ENCODE peak calls at places on chromosomes 12 and 14, in six cellular contexts. One of them, this sample, is unnamed.

GRCh38 chr12:38384816-38385491 is 68.4 kb downstream of the ALG10B start:
- DNase-seq in stimulated activated CD4-positive, alpha-beta T cell treated with anti-CD3 and anti-CD28 coated beads, Interleukin-4, amount 100 ng/mL, for 48 hours: no peak
- DNase-seq in COR-L47: no peak
- DNase-seq in Right ventricle myocardium superior: peak; percentile 20
- DNase-seq in NAMALWA: peak; percentile 8
- DNase-seq in T47D: peak; percentile 21
- DNase-seq in this sample: no peak

GRCh38 chr12:25949343-25949742 is 9.1 kb upstream of the RASSF8 start:
- DNase-seq in stimulated activated CD4-positive, alpha-beta T cell treated with anti-CD3 and anti-CD28 coated beads, Interleukin-4, amount 100 ng/mL, for 48 hours: no peak
- DNase-seq in COR-L47: no peak
- DNase-seq in Right ventricle myocardium superior: no peak
- DNase-seq in NAMALWA: no peak
- DNase-seq in T47D: no peak
- DNase-seq in this sample: no peak

GRCh38 chr12:123264642-123265041 is 7.0 kb downstream of the CDK2AP1 start:
- DNase-seq in stimulated activated CD4-positive, alpha-beta T cell treated with anti-CD3 and anti-CD28 coated beads, Interleukin-4, amount 100 ng/mL, for 48 hours: no peak
- DNase-seq in COR-L47: no peak
- DNase-seq in Right ventricle myocardium superior: no peak
- DNase-seq in NAMALWA: peak; percentile 57
- DNase-seq in T47D: peak; percentile 31
- DNase-seq in this sample: peak; percentile 55

GRCh38 chr14:70881549-70882174 is 25.6 kb upstream of the PCNX1 start:
- DNase-seq in stimulated activated CD4-positive, alpha-beta T cell treated with anti-CD3 and anti-CD28 coated beads, Interleukin-4, amount 100 ng/mL, for 48 hours: no peak
- DNase-seq in COR-L47: no peak
- DNase-seq in Right ventricle myocardium superior: no peak
- DNase-seq in NAMALWA: no peak
- DNase-seq in T47D: no peak
- DNase-seq in this sample: peak; percentile 78

GRCh38 chr12:95763809-95764253 is 26.7 kb downstream of the NTN4 start:
- DNase-seq in stimulated activated CD4-positive, alpha-beta T cell treated with anti-CD3 and anti-CD28 coated beads, Interleukin-4, amount 100 ng/mL, for 48 hours: no peak
- DNase-seq in COR-L47: no peak
- DNase-seq in Right ventricle myocardium superior: no peak
- DNase-seq in NAMALWA: peak; percentile 11
- DNase-seq in T47D: no peak
- DNase-seq in this sample: no peak

GRCh38 chr12:93229494-93230310 is 148.0 kb upstream of the NUDT4 start:
- DNase-seq in stimulated activated CD4-positive, alpha-beta T cell treated with anti-CD3 and anti-CD28 coated beads, Interleukin-4, amount 100 ng/mL, for 48 hours: no peak
- DNase-seq in COR-L47: no peak
- DNase-seq in Right ventricle myocardium superior: no peak
- DNase-seq in NAMALWA: no peak
- DNase-seq in T47D: no peak
- DNase-seq in this sample: no peak

GRCh38 chr12:74689071-74689655 is 151.5 kb downstream of the ATXN7L3B start:
- DNase-seq in stimulated activated CD4-positive, alpha-beta T cell treated with anti-CD3 and anti-CD28 coated beads, Interleukin-4, amount 100 ng/mL, for 48 hours: no peak
- DNase-seq in COR-L47: no peak
- DNase-seq in Right ventricle myocardium superior: no peak
- DNase-seq in NAMALWA: peak; percentile 58
- DNase-seq in T47D: peak; percentile 53
- DNase-seq in this sample: peak; percentile 46

GRCh38 chr12:93107514-93107942 is 178.4 kb upstream of the EEA1 start:
- DNase-seq in stimulated activated CD4-positive, alpha-beta T cell treated with anti-CD3 and anti-CD28 coated beads, Interleukin-4, amount 100 ng/mL, for 48 hours: no peak
- DNase-seq in COR-L47: no peak
- DNase-seq in Right ventricle myocardium superior: no peak
- DNase-seq in NAMALWA: no peak
- DNase-seq in T47D: no peak
- DNase-seq in this sample: no peak

GRCh38 chr12:103571286-103571685 is 15.8 kb upstream of the STAB2 start:
- DNase-seq in stimulated activated CD4-positive, alpha-beta T cell treated with anti-CD3 and anti-CD28 coated beads, Interleukin-4, amount 100 ng/mL, for 48 hours: no peak
- DNase-seq in COR-L47: peak; percentile 64
- DNase-seq in Right ventricle myocardium superior: peak; percentile 65
- DNase-seq in NAMALWA: no peak
- DNase-seq in T47D: no peak
- DNase-seq in this sample: no peak

GRCh38 chr14:68476212-68476964 is 316.5 kb downstream of the ZFP36L1 start:
- DNase-seq in stimulated activated CD4-positive, alpha-beta T cell treated with anti-CD3 and anti-CD28 coated beads, Interleukin-4, amount 100 ng/mL, for 48 hours: no peak
- DNase-seq in COR-L47: no peak
- DNase-seq in Right ventricle myocardium superior: peak; percentile 72
- DNase-seq in NAMALWA: peak; percentile 67
- DNase-seq in T47D: no peak
- DNase-seq in this sample: no peak

GRCh38 chr14:24556756-24557155 is 19.3 kb downstream of the CTSG start:
- DNase-seq in stimulated activated CD4-positive, alpha-beta T cell treated with anti-CD3 and anti-CD28 coated beads, Interleukin-4, amount 100 ng/mL, for 48 hours: no peak
- DNase-seq in COR-L47: no peak
- DNase-seq in Right ventricle myocardium superior: no peak
- DNase-seq in NAMALWA: no peak
- DNase-seq in T47D: peak; percentile 37
- DNase-seq in this sample: no peak

GRCh38 chr12:89980236-89980635 is 271.6 kb upstream of the ATP2B1 start:
- DNase-seq in stimulated activated CD4-positive, alpha-beta T cell treated with anti-CD3 and anti-CD28 coated beads, Interleukin-4, amount 100 ng/mL, for 48 hours: no peak
- DNase-seq in COR-L47: no peak
- DNase-seq in Right ventricle myocardium superior: no peak
- DNase-seq in NAMALWA: no peak
- DNase-seq in T47D: no peak
- DNase-seq in this sample: peak; percentile 35

GRCh38 chr12:47747115-47747514 is 11.6 kb downstream of the RAPGEF3 start:
- DNase-seq in stimulated activated CD4-positive, alpha-beta T cell treated with anti-CD3 and anti-CD28 coated beads, Interleukin-4, amount 100 ng/mL, for 48 hours: no peak
- DNase-seq in COR-L47: no peak
- DNase-seq in Right ventricle myocardium superior: no peak
- DNase-seq in NAMALWA: peak; percentile 60
- DNase-seq in T47D: no peak
- DNase-seq in this sample: no peak

GRCh38 chr12:24014853-24015590 is 65.6 kb upstream of the SOX5 start:
- DNase-seq in stimulated activated CD4-positive, alpha-beta T cell treated with anti-CD3 and anti-CD28 coated beads, Interleukin-4, amount 100 ng/mL, for 48 hours: no peak
- DNase-seq in COR-L47: no peak
- DNase-seq in Right ventricle myocardium superior: no peak
- DNase-seq in NAMALWA: no peak
- DNase-seq in T47D: no peak
- DNase-seq in this sample: no peak

GRCh38 chr12:45721954-45722353 is 7.6 kb upstream of the ARID2 start:
- DNase-seq in stimulated activated CD4-positive, alpha-beta T cell treated with anti-CD3 and anti-CD28 coated beads, Interleukin-4, amount 100 ng/mL, for 48 hours: no peak
- DNase-seq in COR-L47: no peak
- DNase-seq in Right ventricle myocardium superior: no peak
- DNase-seq in NAMALWA: no peak
- DNase-seq in T47D: no peak
- DNase-seq in this sample: no peak

GRCh38 chr14:74562515-74563232 is 49.4 kb downstream of the LTBP2 start:
- DNase-seq in stimulated activated CD4-positive, alpha-beta T cell treated with anti-CD3 and anti-CD28 coated beads, Interleukin-4, amount 100 ng/mL, for 48 hours: no peak
- DNase-seq in COR-L47: no peak
- DNase-seq in Right ventricle myocardium superior: no peak
- DNase-seq in NAMALWA: no peak
- DNase-seq in T47D: peak; percentile 54
- DNase-seq in this sample: no peak

GRCh38 chr14:50397461-50398196 is 948 bp upstream of the CDKL1 start:
- DNase-seq in stimulated activated CD4-positive, alpha-beta T cell treated with anti-CD3 and anti-CD28 coated beads, Interleukin-4, amount 100 ng/mL, for 48 hours: no peak
- DNase-seq in COR-L47: no peak
- DNase-seq in Right ventricle myocardium superior: no peak
- DNase-seq in NAMALWA: peak; percentile 38
- DNase-seq in T47D: no peak
- DNase-seq in this sample: no peak

GRCh38 chr12:75366629-75367028 is 24.3 kb upstream of the GLIPR1L2 start:
- DNase-seq in stimulated activated CD4-positive, alpha-beta T cell treated with anti-CD3 and anti-CD28 coated beads, Interleukin-4, amount 100 ng/mL, for 48 hours: no peak
- DNase-seq in COR-L47: no peak
- DNase-seq in Right ventricle myocardium superior: no peak
- DNase-seq in NAMALWA: no peak
- DNase-seq in T47D: no peak
- DNase-seq in this sample: no peak

GRCh38 chr12:13071305-13072280 is 27.4 kb downstream of the FAM234B start:
- DNase-seq in stimulated activated CD4-positive, alpha-beta T cell treated with anti-CD3 and anti-CD28 coated beads, Interleukin-4, amount 100 ng/mL, for 48 hours: no peak
- DNase-seq in COR-L47: no peak
- DNase-seq in Right ventricle myocardium superior: no peak
- DNase-seq in NAMALWA: no peak
- DNase-seq in T47D: no peak
- DNase-seq in this sample: no peak

GRCh38 chr12:68037616-68038255 is 48.5 kb downstream of the IFNG-AS1 start:
- DNase-seq in stimulated activated CD4-positive, alpha-beta T cell treated with anti-CD3 and anti-CD28 coated beads, Interleukin-4, amount 100 ng/mL, for 48 hours: no peak
- DNase-seq in COR-L47: no peak
- DNase-seq in Right ventricle myocardium superior: no peak
- DNase-seq in NAMALWA: no peak
- DNase-seq in T47D: no peak
- DNase-seq in this sample: no peak

GRCh38 chr12:56267443-56268071 is 815 bp downstream of the COQ10A start:
- DNase-seq in stimulated activated CD4-positive, alpha-beta T cell treated with anti-CD3 and anti-CD28 coated beads, Interleukin-4, amount 100 ng/mL, for 48 hours: no peak
- DNase-seq in COR-L47: no peak
- DNase-seq in Right ventricle myocardium superior: no peak
- DNase-seq in NAMALWA: no peak
- DNase-seq in T47D: no peak
- DNase-seq in this sample: no peak

GRCh38 chr12:122003646-122004611 is 17.8 kb upstream of the BCL7A start:
- DNase-seq in stimulated activated CD4-positive, alpha-beta T cell treated with anti-CD3 and anti-CD28 coated beads, Interleukin-4, amount 100 ng/mL, for 48 hours: no peak
- DNase-seq in COR-L47: no peak
- DNase-seq in Right ventricle myocardium superior: no peak
- DNase-seq in NAMALWA: peak; percentile 98
- DNase-seq in T47D: no peak
- DNase-seq in this sample: no peak

GRCh38 chr14:37709419-37710195 is 114.2 kb downstream of the TTC6 start:
- DNase-seq in stimulated activated CD4-positive, alpha-beta T cell treated with anti-CD3 and anti-CD28 coated beads, Interleukin-4, amount 100 ng/mL, for 48 hours: no peak
- DNase-seq in COR-L47: no peak
- DNase-seq in Right ventricle myocardium superior: no peak
- DNase-seq in NAMALWA: no peak
- DNase-seq in T47D: peak; percentile 25
- DNase-seq in this sample: peak; percentile 44

GRCh38 chr12:74539261-74539660 is 1.6 kb downstream of the ATXN7L3B start:
- DNase-seq in stimulated activated CD4-positive, alpha-beta T cell treated with anti-CD3 and anti-CD28 coated beads, Interleukin-4, amount 100 ng/mL, for 48 hours: no peak
- DNase-seq in COR-L47: no peak
- DNase-seq in Right ventricle myocardium superior: no peak
- DNase-seq in NAMALWA: no peak
- DNase-seq in T47D: no peak
- DNase-seq in this sample: no peak

GRCh38 chr14:51333299-51333698 is 93.3 kb downstream of the TMX1 start:
- DNase-seq in stimulated activated CD4-positive, alpha-beta T cell treated with anti-CD3 and anti-CD28 coated beads, Interleukin-4, amount 100 ng/mL, for 48 hours: no peak
- DNase-seq in COR-L47: no peak
- DNase-seq in Right ventricle myocardium superior: no peak
- DNase-seq in NAMALWA: no peak
- DNase-seq in T47D: peak; percentile 28
- DNase-seq in this sample: no peak

GRCh38 chr14:91744068-91744480 is 12.2 kb upstream of the CATSPERB start:
- DNase-seq in stimulated activated CD4-positive, alpha-beta T cell treated with anti-CD3 and anti-CD28 coated beads, Interleukin-4, amount 100 ng/mL, for 48 hours: no peak
- DNase-seq in COR-L47: no peak
- DNase-seq in Right ventricle myocardium superior: no peak
- DNase-seq in NAMALWA: no peak
- DNase-seq in T47D: peak; percentile 68
- DNase-seq in this sample: no peak

GRCh38 chr14:61526405-61527312 is 168.7 kb upstream of the HIF1A start:
- DNase-seq in stimulated activated CD4-positive, alpha-beta T cell treated with anti-CD3 and anti-CD28 coated beads, Interleukin-4, amount 100 ng/mL, for 48 hours: no peak
- DNase-seq in COR-L47: no peak
- DNase-seq in Right ventricle myocardium superior: peak; percentile 72
- DNase-seq in NAMALWA: no peak
- DNase-seq in T47D: peak; percentile 96
- DNase-seq in this sample: no peak

GRCh38 chr14:58166005-58166983 is 14.3 kb upstream of the ARMH4 start:
- DNase-seq in stimulated activated CD4-positive, alpha-beta T cell treated with anti-CD3 and anti-CD28 coated beads, Interleukin-4, amount 100 ng/mL, for 48 hours: peak; percentile 85
- DNase-seq in COR-L47: peak; percentile 63
- DNase-seq in Right ventricle myocardium superior: peak; percentile 90
- DNase-seq in NAMALWA: peak; percentile 59
- DNase-seq in T47D: peak; percentile 86
- DNase-seq in this sample: peak; percentile 84